ENCODE peak calls at places on chromosome 22, in eight cellular contexts. O is activated T-cell treated with anti-CD3 and anti-CD28 coated beads, Interleukin-2, amount 50 U/mL, for 72 hours; W is upper lobe of right lung; V is SW 1271; D is A172; K is Karpas-422; S is fibroblast of pulmonary artery; N is activated CD4-positive, CD25-positive, alpha-beta regulatory T cell treated with anti-CD3 and anti-CD28 coated beads, Interleukin-2, amount 50 U/mL, for 16 hours. T is an unnamed sample.

GRCh38 chr22:19109198-19110063 is 12.8 kb downstream of the DGCR2 start:
- DNase-seq in K (peak), S (peak), N (peak), D (no peak), O (peak), V (peak), W (peak), T (no peak)

GRCh38 chr22:26826431-26826935 is 169.1 kb downstream of the MIAT start:
- DNase-seq in S (no peak), D (no peak), K (no peak), V (no peak), W (no peak), O (no peak), N (no peak), T (no peak)

GRCh38 chr22:46788426-46789168 is 26.1 kb downstream of the TBC1D22A start:
- DNase-seq in N (no peak), S (no peak), O (peak), V (no peak), D (no peak), K (no peak), W (no peak), T (no peak)

GRCh38 chr22:34776827-34777226 is 289.1 kb upstream of the ISX start:
- DNase-seq in O (no peak), S (no peak), N (no peak), D (no peak), V (no peak), W (no peak), K (no peak), T (no peak)

GRCh38 chr22:24421428-24421931 is 5.9 kb upstream of the ADORA2A start:
- DNase-seq in V (no peak), S (no peak), D (no peak), O (peak), N (no peak), W (no peak), K (peak), T (no peak)

GRCh38 chr22:16949561-16949960 is 58.5 kb downstream of the GAB4 start:
- DNase-seq in K (no peak), S (no peak), O (peak), V (no peak), W (no peak), N (no peak), D (peak), T (no peak)

GRCh38 chr22:50016308-50016987 is 3.9 kb upstream of the IL17REL start:
- DNase-seq in O (no peak), W (peak), D (no peak), S (no peak), K (no peak), V (no peak), N (no peak), T (no peak)

GRCh38 chr22:43398246-43398645 is 13.6 kb upstream of the MPPED1 start:
- DNase-seq in D (no peak), K (no peak), W (no peak), O (no peak), N (no peak), S (no peak), V (no peak), T (no peak)

GRCh38 chr22:42473484-42474193 is 41.4 kb upstream of the NFAM1 start:
- DNase-seq in N (no peak), W (no peak), D (peak), K (peak), O (no peak), V (peak), S (peak), T (peak)

GRCh38 chr22:49889071-49889470 is 29.2 kb downstream of the ALG12 start:
- DNase-seq in N (no peak), D (no peak), O (no peak), V (no peak), S (no peak), W (no peak), K (no peak), T (no peak)

GRCh38 chr22:26461188-26461810 is 22.3 kb downstream of the HPS4 start:
- DNase-seq in N (peak), D (peak), O (peak), W (no peak), K (peak), V (peak), S (peak), T (peak)

GRCh38 chr22:49608228-49608627 is 219.4 kb downstream of the BRD1 start:
- DNase-seq in V (no peak), O (no peak), D (no peak), S (no peak), N (no peak), K (no peak), W (peak), T (no peak)

GRCh38 chr22:39446239-39446721 is 10.5 kb upstream of the MGAT3 start:
- DNase-seq in N (no peak), O (no peak), D (no peak), S (no peak), V (no peak), W (no peak), K (peak), T (no peak)

GRCh38 chr22:41917906-41918791 is 3.3 kb upstream of the SHISA8 start:
- DNase-seq in O (peak), N (no peak), W (no peak), D (peak), V (peak), S (peak), K (peak), T (peak)

GRCh38 chr22:50256258-50256862 is 5.1 kb downstream of the MAPK12 start:
- DNase-seq in N (no peak), K (no peak), V (no peak), S (no peak), D (no peak), O (no peak), W (no peak), T (no peak)

GRCh38 chr22:27952779-27953178 is 33.7 kb upstream of the PITPNB start:
- DNase-seq in D (no peak), K (no peak), V (no peak), S (peak), N (no peak), W (no peak), O (no peak), T (no peak)

GRCh38 chr22:18063311-18063710 is 14.5 kb upstream of the PEX26 start:
- DNase-seq in N (no peak), O (no peak), K (no peak), S (no peak), V (no peak), D (no peak), W (no peak), T (no peak)

GRCh38 chr22:32016081-32016480 is 27.0 kb upstream of the SLC5A1 start:
- DNase-seq in W (no peak), K (peak), D (no peak), N (no peak), S (no peak), O (no peak), V (no peak), T (no peak)

GRCh38 chr22:23613193-23613973 is 18.7 kb downstream of the DRICH1 start:
- DNase-seq in D (peak), W (no peak), S (peak), O (no peak), K (no peak), N (no peak), V (no peak), T (no peak)